ENCODE peak calls at places on chromosomes 16 and 17, in nine cellular contexts. X is cardiac fibroblast, H is DND-41, S is tibial artery, M is AG04450, P is ovary, Z is A549, G is mammary epithelial cell, J is hepatocyte. L is an unnamed sample.

GRCh38 chr17:49146620-49147306 is 14.2 kb downstream of the B4GALNT2 start:
- DNase-seq in J (peak; percentile 55), P (no peak), Z (peak; percentile 87), X (peak; percentile 86), M (peak; percentile 98), S (no peak), H (no peak), G (peak; percentile 97), L (peak; percentile 96)

GRCh38 chr17:46010597-46011186 is 11.6 kb downstream of the STH start:
- DNase-seq in X (no peak), H (no peak), S (no peak), J (no peak), Z (peak; percentile 72), M (no peak), P (no peak), G (no peak), L (no peak)

GRCh38 chr16:25493136-25493811 is 198.5 kb upstream of the HS3ST4 start:
- DNase-seq in X (no peak), Z (no peak), J (no peak), P (no peak), S (no peak), G (peak; percentile 41), M (no peak), H (no peak), L (no peak)

GRCh38 chr17:75864448-75864871 is 9.3 kb upstream of the WBP2 start:
- DNase-seq in P (peak; percentile 74), S (peak; percentile 75), Z (no peak), J (peak; percentile 81), G (no peak), H (peak; percentile 90), M (peak; percentile 82), X (peak; percentile 92), L (peak; percentile 89)

GRCh38 chr17:44934745-44935105 is 12.8 kb downstream of the KIF18B start:
- DNase-seq in G (no peak), J (no peak), H (no peak), X (no peak), M (no peak), Z (no peak), S (no peak), P (no peak), L (no peak)

GRCh38 chr16:6020162-6020980 is 922.8 kb upstream of the EEF2KMT start:
- DNase-seq in H (no peak), J (no peak), S (no peak), G (no peak), X (no peak), M (no peak), Z (no peak), P (no peak), L (no peak)

GRCh38 chr16:3431779-3432219 is 11.5 kb downstream of the ZNF597 start:
- DNase-seq in X (peak; percentile 36), J (no peak), G (no peak), Z (no peak), H (no peak), M (no peak), S (peak; percentile 24), P (peak; percentile 74), L (no peak)

GRCh38 chr17:17575360-17576251 is 15.9 kb downstream of the PEMT start:
- DNase-seq in G (peak; percentile 24), M (no peak), H (no peak), P (peak; percentile 92), S (no peak), J (no peak), X (no peak), Z (no peak), L (peak; percentile 92)

GRCh38 chr16:81029930-81030604 is 5.6 kb upstream of the ATMIN start:
- DNase-seq in P (no peak), X (no peak), Z (no peak), G (no peak), J (no peak), M (no peak), S (no peak), H (no peak), L (no peak)

GRCh38 chr17:58092797-58093385 is 9.7 kb downstream of the DYNLL2 start:
- DNase-seq in H (no peak), X (no peak), Z (no peak), J (no peak), P (no peak), G (peak; percentile 41), S (no peak), M (no peak), L (no peak)
- TF ChIP-seq CTCF in H (no peak), X (no peak), Z (no peak), J (no peak), P (no peak), G (no peak), S (no peak), M (no peak), L (no peak)

GRCh38 chr16:14362774-14363371 is 267.2 kb downstream of the PARN start:
- DNase-seq in Z (no peak), H (no peak), S (no peak), P (no peak), J (no peak), G (peak; percentile 28), X (no peak), M (no peak), L (peak; percentile 57)

GRCh38 chr16:14366447-14366846 is 263.6 kb downstream of the PARN start:
- DNase-seq in X (no peak), J (no peak), P (no peak), H (no peak), S (no peak), G (no peak), M (no peak), Z (no peak), L (no peak)

GRCh38 chr16:14365200-14365851 is 264.7 kb downstream of the PARN start:
- DNase-seq in P (no peak), J (no peak), S (no peak), Z (no peak), X (no peak), M (no peak), G (no peak), H (no peak), L (no peak)

GRCh38 chr16:14364386-14365199 is 265.5 kb downstream of the PARN start:
- DNase-seq in M (peak; percentile 36), H (no peak), P (no peak), X (peak; percentile 35), G (no peak), S (no peak), J (peak; percentile 77), Z (peak; percentile 92), L (no peak)

GRCh38 chr16:14364112-14364385 is 266.0 kb downstream of the PARN start:
- DNase-seq in H (no peak), P (no peak), M (no peak), Z (no peak), J (no peak), S (no peak), X (no peak), G (no peak), L (no peak)
- H3K4me3 ChIP-seq in H (no peak overlapping the region), P (no peak overlapping the region), M (no peak overlapping the region), Z (peak overlapping the region; percentile 13), J (no peak overlapping the region), S (no peak overlapping the region), X (no peak overlapping the region), G (no peak overlapping the region), L (no peak overlapping the region)

GRCh38 chr16:68384293-68385255 is 63.7 kb downstream of the SMPD3 start:
- DNase-seq in G (no peak), J (no peak), Z (no peak), S (no peak), P (no peak), M (no peak), X (no peak), H (no peak), L (no peak)
- TF ChIP-seq CTCF in G (no peak), J (no peak), Z (no peak), S (no peak), P (no peak), M (no peak), X (no peak), H (peak; percentile 21), L (no peak)

GRCh38 chr16:56576585-56577299 is 11.9 kb downstream of the MT4 start:
- DNase-seq in H (peak; percentile 72), Z (peak; percentile 41), P (peak; percentile 78), G (peak; percentile 91), X (peak; percentile 75), M (peak; percentile 8), J (peak; percentile 77), S (peak; percentile 61), L (peak; percentile 24)

GRCh38 chr16:56577300-56577625 is 12.1 kb upstream of the MT3 start:
- DNase-seq in Z (no peak), G (no peak), S (no peak), H (no peak), J (no peak), P (no peak), X (no peak), M (no peak), L (no peak)

GRCh38 chr16:56569971-56570370 is 5.1 kb downstream of the MT4 start:
- DNase-seq in S (no peak), X (no peak), G (no peak), M (no peak), Z (no peak), J (no peak), P (no peak), H (no peak), L (no peak)

GRCh38 chr16:56571525-56571924 is 6.7 kb downstream of the MT4 start:
- DNase-seq in Z (no peak), S (no peak), J (no peak), X (no peak), G (no peak), P (no peak), M (no peak), H (no peak), L (no peak)

DNA sequence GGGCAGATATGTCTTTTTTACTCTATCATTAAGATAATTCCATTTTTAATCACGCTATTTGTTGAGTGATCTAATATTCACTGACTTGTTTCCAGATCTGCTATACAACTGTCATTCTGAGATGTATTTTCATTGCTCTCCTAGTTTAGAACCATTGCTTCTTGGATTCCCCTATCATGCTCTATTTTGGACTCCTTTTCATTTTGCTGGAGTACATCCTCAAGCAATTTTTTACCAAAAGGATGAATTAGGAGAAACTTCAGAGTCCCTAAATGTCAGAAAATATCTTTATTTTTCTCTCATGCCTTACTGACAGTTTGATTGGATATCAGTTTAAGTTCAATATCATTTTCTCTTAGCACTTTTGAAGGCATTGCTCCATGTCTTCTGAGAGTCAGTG is 9.8 kb downstream of the MT4 start:
- DNase-seq in J (no peak), S (no peak), P (no peak), Z (no peak), M (no peak), G (no peak), H (no peak), X (no peak), L (no peak)
- H3K4me3 ChIP-seq in J (no peak overlapping the region), S (no peak overlapping the region), P (no peak overlapping the region), Z (no peak overlapping the region), M (no peak overlapping the region), G (no peak overlapping the region), H (no peak overlapping the region), X (no peak overlapping the region), L (no peak overlapping the region)

DNA sequence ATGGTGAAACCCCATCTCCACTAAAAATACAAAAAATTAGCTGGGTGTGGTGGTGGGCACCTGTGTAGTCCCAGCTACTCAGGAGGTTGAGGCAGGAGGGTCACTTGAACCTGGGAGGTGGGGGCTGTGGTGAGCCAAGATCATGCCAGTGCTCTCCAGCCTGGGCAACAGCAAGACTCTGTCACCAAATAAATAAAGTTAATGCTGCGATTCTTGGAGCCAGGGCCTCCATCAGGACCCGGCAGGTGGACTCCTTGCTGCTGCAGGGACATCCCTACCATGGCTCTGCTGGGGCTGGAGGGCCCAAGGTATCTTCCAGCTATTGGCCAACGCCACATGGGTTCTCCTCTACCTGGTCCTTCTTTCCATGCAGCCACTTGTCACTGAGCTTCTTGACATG is 82.5 kb upstream of the CACNG5 start:
- DNase-seq in X (no peak), P (no peak), M (no peak), S (no peak), J (no peak), G (no peak), Z (no peak), H (no peak), L (no peak)
- TF ChIP-seq CTCF in X (no peak), P (no peak), M (no peak), S (no peak), J (no peak), G (no peak), Z (no peak), H (no peak), L (no peak)

L was measured in HFF-Myc.